ENCODE peak calls at places on chromosome 5, in eight cellular contexts. F, P, D, Z, M, E, V and U are unnamed samples.

GRCh38 chr5:134911285-134912215 is 6.6 kb downstream of the PCBD2 start:
- DNase-seq in P (no peak), E (no peak), Z (no peak), M (no peak), F (no peak), V (no peak), D (no peak), U (no peak)

GRCh38 chr5:112534067-112534466 is 115.0 kb upstream of the EPB41L4A start:
- DNase-seq in E (no peak), P (no peak), Z (no peak), V (no peak), F (no peak), M (no peak), D (no peak), U (no peak)

GRCh38 chr5:131382407-131383395 is 118.8 kb downstream of the CDC42SE2 start:
- DNase-seq in M (peak), D (peak), V (peak), P (peak), E (peak), Z (peak), F (peak), U (peak)

GRCh38 chr5:150142800-150143724 is 12.6 kb downstream of the PDGFRB start:
- DNase-seq in D (peak), Z (peak), P (peak), E (peak), F (no peak), M (peak), V (no peak), U (no peak)

GRCh38 chr5:127290019-127290945 is at the start of gene MEGF10:
- DNase-seq in M (no peak), D (peak), V (no peak), E (no peak), P (peak), F (no peak), Z (no peak), U (peak)

GRCh38 chr5:98483301-98483700 is 290.2 kb upstream of the RGMB start:
- DNase-seq in P (no peak), D (no peak), V (no peak), E (no peak), M (no peak), F (no peak), Z (no peak), U (no peak)

GRCh38 chr5:119072496-119072895 is 1.6 kb downstream of the DMXL1 start:
- DNase-seq in V (no peak), P (no peak), Z (no peak), E (no peak), F (no peak), M (no peak), D (no peak), U (no peak)

GRCh38 chr5:63131618-63132285 is 553.1 kb downstream of the LRRC70 start:
- DNase-seq in Z (peak), D (no peak), M (no peak), P (no peak), F (no peak), E (no peak), V (no peak), U (no peak)

GRCh38 chr5:140344683-140345423 is 1.6 kb downstream of the HBEGF start:
- DNase-seq in V (no peak), F (no peak), P (no peak), E (no peak), Z (no peak), D (peak), M (no peak), U (peak)

GRCh38 chr5:175873090-175873454 is 1.7 kb downstream of the CPLX2 start:
- DNase-seq in F (no peak), E (no peak), Z (peak), V (no peak), D (peak), M (no peak), P (peak), U (peak)

GRCh38 chr5:40628428-40628827 is 51.3 kb upstream of the PTGER4 start:
- DNase-seq in D (no peak), P (no peak), M (no peak), E (no peak), V (peak), Z (no peak), F (no peak), U (no peak)

GRCh38 chr5:149766460-149767277 is 36.6 kb downstream of the PPARGC1B start:
- DNase-seq in D (no peak), F (no peak), M (no peak), P (no peak), Z (no peak), E (no peak), V (no peak), U (no peak)

GRCh38 chr5:83470920-83471404 is 582 bp upstream of the VCAN start:
- DNase-seq in D (no peak), V (no peak), E (no peak), P (no peak), M (no peak), Z (no peak), F (no peak), U (peak)

GRCh38 chr5:170262061-170262764 is 29.4 kb downstream of the C5orf58 start:
- DNase-seq in V (no peak), P (no peak), F (no peak), Z (no peak), M (no peak), D (no peak), E (no peak), U (no peak)

GRCh38 chr5:141402553-141403328 is at the start of gene PCDHGA9:
- DNase-seq in V (no peak), D (peak), Z (no peak), P (no peak), M (peak), E (no peak), F (no peak), U (peak)

GRCh38 chr5:1727571-1727970 is 72.1 kb downstream of the MRPL36 start:
- DNase-seq in D (no peak), F (no peak), E (no peak), P (no peak), V (no peak), M (no peak), Z (no peak), U (peak)

GRCh38 chr5:15612915-15613635 is 113.1 kb downstream of the FBXL7 start:
- DNase-seq in V (no peak), M (no peak), Z (no peak), P (no peak), E (no peak), D (no peak), F (no peak), U (no peak)

DNA sequence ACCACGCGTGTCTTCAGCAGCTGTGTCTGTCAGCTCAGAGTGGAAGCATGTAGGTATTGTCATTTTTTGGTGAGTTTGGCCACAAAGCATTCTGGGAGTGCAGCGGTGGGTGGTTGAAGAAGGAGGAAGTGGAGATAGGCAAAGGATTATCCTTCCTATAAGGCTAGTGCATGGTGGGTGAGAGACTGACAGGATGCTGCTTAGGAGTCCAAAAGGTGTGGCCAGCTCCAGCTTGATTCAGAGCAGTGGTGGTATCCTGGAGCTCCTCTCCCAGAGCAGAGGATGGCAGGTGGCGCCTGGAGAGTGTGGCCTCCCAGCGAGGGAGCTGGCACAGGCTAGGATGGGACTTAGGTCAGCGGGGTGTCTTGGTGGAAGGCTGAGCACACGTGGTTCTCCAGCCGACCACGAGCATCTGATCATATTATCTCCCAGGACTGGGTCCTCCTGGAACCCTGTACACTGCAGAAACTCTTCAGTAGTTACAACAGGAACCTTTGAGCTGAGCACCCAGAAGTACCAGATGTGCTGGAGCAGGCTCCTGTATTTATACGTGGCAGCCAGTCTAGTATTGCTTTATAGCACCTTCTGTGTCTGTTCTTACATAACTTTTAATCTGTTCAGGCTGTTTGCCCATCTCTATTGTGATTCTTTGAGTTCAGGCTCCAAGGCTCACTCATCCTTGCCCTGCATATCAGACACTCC is 29.6 kb downstream of the MAML1 start:
- DNase-seq in D (peak), Z (peak), V (peak), E (no peak), F (peak), P (peak), M (no peak), U (peak)
- TF ChIP-seq REST in D (no peak), Z (no peak), V (no peak), E (no peak), F (no peak), P (no peak), M (no peak), U (no peak)

DNA sequence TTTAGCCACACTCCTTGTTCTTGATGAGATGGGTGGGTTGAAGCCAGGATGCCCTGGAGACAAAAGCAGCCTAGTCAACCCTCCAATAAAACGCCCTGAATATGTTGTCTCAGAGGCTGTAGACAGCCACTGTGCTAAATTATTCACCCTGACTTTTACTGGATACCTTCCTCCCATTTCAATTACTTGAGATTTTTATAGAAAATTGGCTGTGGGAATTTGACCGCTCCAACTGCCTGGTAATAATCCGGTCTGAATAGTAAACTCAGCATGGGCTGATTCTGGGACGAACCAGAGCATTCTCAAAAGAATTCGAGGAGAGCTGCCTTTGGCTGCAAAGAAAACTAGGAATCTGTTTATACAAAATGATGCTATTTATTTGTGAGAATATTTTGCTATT is 104.2 kb downstream of the SNX18 start:
- DNase-seq in Z (no peak), D (no peak), M (no peak), F (no peak), E (no peak), V (no peak), P (no peak), U (no peak)
- H3K27ac ChIP-seq in Z (no peak), D (no peak), M (no peak), F (no peak), E (no peak), V (no peak), P (no peak), U (no peak)

GRCh38 chr5:4198461-4198860 is 602.8 kb downstream of the IRX1 start:
- DNase-seq in D (no peak), E (no peak), F (no peak), Z (no peak), V (no peak), P (no peak), M (no peak), U (no peak)
- TF ChIP-seq REST in D (no peak), E (no peak), F (no peak), Z (no peak), V (no peak), P (no peak), M (no peak), U (no peak)

DNA sequence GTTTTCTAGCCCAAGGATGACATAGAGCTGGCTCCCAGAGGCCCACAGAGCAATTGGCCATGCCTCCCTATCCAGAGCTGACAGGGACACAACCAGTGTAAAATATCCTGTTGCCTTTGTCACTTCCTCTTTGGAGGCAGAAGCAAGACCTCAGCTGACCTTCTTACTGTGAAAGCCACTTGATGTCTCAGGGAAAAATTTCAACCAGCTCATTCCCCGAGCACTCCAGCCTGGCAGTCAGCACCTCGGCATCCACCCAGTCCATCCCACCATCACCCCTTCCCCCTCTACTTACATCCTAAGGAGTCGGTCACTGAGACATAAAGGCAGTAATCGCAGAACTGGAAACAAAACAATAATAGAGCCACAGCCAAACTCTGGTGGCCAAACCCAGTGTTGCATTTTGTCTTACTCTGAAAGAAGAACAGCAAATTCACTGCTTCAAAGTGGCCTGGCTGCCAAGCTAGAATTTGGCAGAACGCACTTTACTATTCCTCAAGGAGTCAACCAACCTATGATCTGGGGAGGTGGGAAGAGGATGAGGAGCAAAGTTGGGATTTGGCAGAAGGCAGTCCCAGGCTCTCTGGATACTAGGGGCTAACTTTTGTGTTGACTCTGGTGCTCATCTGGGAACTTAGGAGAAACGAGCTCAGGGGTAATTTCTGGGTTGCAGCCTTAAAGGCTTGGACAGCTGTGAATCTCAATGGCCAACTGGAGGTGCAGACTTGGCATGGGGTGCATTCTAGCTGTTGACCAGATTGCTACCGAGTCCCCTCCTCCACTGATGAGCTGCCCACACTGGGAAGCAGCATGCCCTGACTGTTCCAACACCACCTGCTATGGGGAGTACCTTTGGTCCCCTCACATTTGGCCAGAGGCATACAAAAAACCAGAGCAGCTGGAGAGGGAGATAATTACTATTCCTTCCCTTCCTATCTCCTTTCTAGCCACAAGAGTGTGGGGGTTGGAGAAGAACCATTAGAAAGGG is 13.7 kb downstream of the NIPAL4 start:
- DNase-seq in P (no peak), E (no peak), M (no peak), D (no peak), F (no peak), Z (no peak), V (no peak), U (no peak)
- H3K27ac ChIP-seq in P (no peak), E (no peak), M (no peak), D (no peak), F (no peak), Z (no peak), V (no peak), U (no peak)

GRCh38 chr5:122845253-122846050 is at the start of gene SNX24:
- DNase-seq in V (peak), E (no peak), P (peak), F (no peak), Z (peak), D (peak), M (peak), U (peak)
- TF ChIP-seq REST in V (no peak), E (no peak), P (no peak), F (no peak), Z (no peak), D (peak), M (no peak), U (no peak)